ENCODE peak calls at places on chromosomes 6 and 20, in eight cellular contexts. H, T, N, X, J, O, C and Z are unnamed samples.

GRCh38 chr6:68139130-68139529 is 496.0 kb upstream of the ADGRB3 start:
- DNase-seq in H (no peak), T (no peak), N (peak; percentile 54), X (no peak), J (no peak), O (no peak), C (no peak), Z (no peak)

GRCh38 chr6:130758818-130759217 is 68.4 kb upstream of the SMLR1 start:
- DNase-seq in H (no peak), T (no peak), N (no peak), X (no peak), J (no peak), O (no peak), C (no peak), Z (no peak)

GRCh38 chr20:32089637-32090330 is 19.7 kb upstream of the TM9SF4 start:
- DNase-seq in H (no peak), T (no peak), N (peak; percentile 91), X (no peak), J (no peak), O (no peak), C (no peak), Z (no peak)

GRCh38 chr6:3822747-3823445 is 26.3 kb upstream of the FAM50B start:
- DNase-seq in H (no peak), T (no peak), N (no peak), X (no peak), J (no peak), O (no peak), C (peak; percentile 61), Z (peak; percentile 32)

GRCh38 chr20:43961116-43961515 is 46.5 kb downstream of the TOX2 start:
- DNase-seq in H (no peak), T (no peak), N (no peak), X (no peak), J (no peak), O (no peak), C (no peak), Z (no peak)

GRCh38 chr6:12196326-12196936 is 93.7 kb upstream of the EDN1 start:
- DNase-seq in H (no peak), T (peak; percentile 33), N (no peak), X (no peak), J (no peak), O (no peak), C (no peak), Z (no peak)

GRCh38 chr6:162251257-162251656 is 476.3 kb downstream of the PRKN start:
- DNase-seq in H (peak; percentile 11), T (no peak), N (peak; percentile 65), X (no peak), J (no peak), O (no peak), C (no peak), Z (no peak)

GRCh38 chr6:109304284-109305015 is 77.8 kb downstream of the CD164 start:
- DNase-seq in H (no peak), T (no peak), N (no peak), X (peak; percentile 30), J (no peak), O (no peak), C (no peak), Z (no peak)

GRCh38 chr6:32188381-32189081 is 1.5 kb downstream of the PBX2 start:
- DNase-seq in H (no peak), T (peak; percentile 14), N (no peak), X (no peak), J (no peak), O (peak; percentile 48), C (no peak), Z (no peak)

GRCh38 chr6:145948328-145948727 is 15.8 kb downstream of the SHPRH start:
- DNase-seq in H (no peak), T (peak; percentile 3), N (no peak), X (no peak), J (no peak), O (no peak), C (no peak), Z (no peak)
- TF ChIP-seq CTCF in H (no peak), T (no peak), N (no peak), X (no peak), J (no peak), O (no peak), C (no peak), Z (no peak)

GRCh38 chr6:169070506-169071176 is 183.0 kb downstream of the THBS2 start:
- DNase-seq in H (peak; percentile 80), T (peak; percentile 100), N (no peak), X (no peak), J (no peak), O (peak; percentile 79), C (peak; percentile 37), Z (peak; percentile 83)
- TF ChIP-seq CTCF in H (no peak), T (peak; percentile 39), N (no peak), X (no peak), J (no peak), O (no peak), C (no peak), Z (no peak)

GRCh38 chr6:137799950-137800568 is 67.0 kb upstream of the TNFAIP3 start:
- DNase-seq in H (peak; percentile 55), T (peak; percentile 47), N (peak; percentile 78), X (peak; percentile 88), J (no peak), O (no peak), C (no peak), Z (peak; percentile 41)
- TF ChIP-seq CTCF in H (peak; percentile 39), T (peak; percentile 77), N (peak; percentile 81), X (peak; percentile 70), J (peak; percentile 33), O (peak; percentile 20), C (peak; percentile 29), Z (peak; percentile 18)

DNA sequence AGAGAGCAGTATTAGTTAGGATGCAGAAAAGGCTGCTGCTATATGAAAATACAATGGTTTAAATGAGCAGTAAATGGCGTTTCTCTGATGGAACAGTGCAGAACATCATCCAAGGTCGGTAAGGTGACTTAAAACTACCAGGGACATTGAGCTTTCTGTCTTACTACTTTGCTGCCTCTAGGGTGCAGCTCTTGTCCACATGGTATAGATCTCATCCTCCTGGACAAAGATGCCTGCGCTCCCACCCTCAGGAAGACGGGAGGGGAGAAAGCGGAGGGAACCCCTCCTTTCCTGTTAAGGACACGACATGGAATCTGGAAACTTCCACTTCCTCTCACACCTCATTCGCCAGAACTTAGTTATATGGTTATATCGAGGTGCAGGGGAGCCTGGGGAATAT is 224.4 kb upstream of the TSHZ2 start:
- DNase-seq in H (peak; percentile 13), T (no peak), N (peak; percentile 75), X (peak; percentile 1), J (no peak), O (no peak), C (no peak), Z (no peak)
- TF ChIP-seq CTCF in H (peak; percentile 33), T (no peak), N (peak; percentile 67), X (peak; percentile 16), J (peak; percentile 34), O (no peak), C (peak; percentile 21), Z (no peak)

GRCh38 chr6:160088069-160088773 is 33.4 kb upstream of the SLC22A1 start:
- DNase-seq in H (peak; percentile 82), T (peak; percentile 95), N (peak; percentile 71), X (no peak), J (peak; percentile 37), O (no peak), C (peak; percentile 60), Z (peak; percentile 56)
- TF ChIP-seq CTCF in H (peak; percentile 82), T (peak; percentile 87), N (peak; percentile 76), X (peak; percentile 30), J (peak; percentile 72), O (peak; percentile 48), C (peak; percentile 50), Z (peak; percentile 73)

DNA sequence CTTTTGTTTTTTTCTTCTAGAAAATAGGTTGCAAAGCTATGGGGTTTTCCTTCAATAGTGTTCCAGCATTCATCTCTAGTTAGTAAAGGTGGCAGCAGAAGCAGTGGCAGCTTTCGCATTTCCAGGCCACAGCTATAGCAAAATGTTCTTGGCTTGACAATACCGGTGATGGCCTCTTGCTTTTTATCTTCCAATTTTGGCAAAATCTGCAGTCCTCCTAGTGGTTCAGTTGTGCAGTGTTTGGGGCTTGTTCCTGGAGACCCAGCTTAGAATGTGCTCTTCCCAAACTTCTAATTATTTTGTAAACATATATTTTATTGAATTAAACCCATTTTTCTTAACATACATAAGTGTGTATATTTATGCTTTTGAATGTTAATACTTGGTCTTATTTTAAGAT is 370.6 kb upstream of the MAN1A1 start:
- DNase-seq in H (no peak), T (no peak), N (peak; percentile 42), X (no peak), J (no peak), O (no peak), C (no peak), Z (no peak)
- TF ChIP-seq CTCF in H (no peak), T (no peak), N (no peak), X (peak; percentile 10), J (peak; percentile 38), O (no peak), C (no peak), Z (no peak)